ENCODE peak calls at places on chromosomes 1 and 21, in ten cellular contexts. P is transverse colon, C is H1, D is sigmoid colon, B is K562, S is GM12878, X is suprapubic skin, A is HepG2, J is esophagus muscularis mucosa, E is SK-N-SH. G is an unnamed sample. For H3K4me1, the result is how much of the 10 kb centered on the place peaks cover.

GRCh38 chr1:191714810-191715209 is 443.5 kb upstream of the RGS18 start:
- DNase-seq in S (no peak), P (no peak), X (no peak), A (no peak), E (no peak), B (no peak), C (no peak), D (no peak), J (no peak), G (no peak)

GRCh38 chr21:29148535-29148934 is 18.1 kb downstream of the MAP3K7CL start:
- DNase-seq in J (no peak), A (no peak), E (no peak), D (no peak), B (no peak), X (no peak), S (no peak), C (no peak), P (no peak), G (no peak)

GRCh38 chr1:169236880-169237279 is 130.4 kb downstream of the ATP1B1 start:
- DNase-seq in S (no peak), X (no peak), A (no peak), J (no peak), D (no peak), C (no peak), P (no peak), E (no peak), B (no peak), G (no peak)

GRCh38 chr1:115428676-115429075 is 90.6 kb upstream of the NGF start:
- DNase-seq in C (no peak), J (peak), S (no peak), D (no peak), A (no peak), B (no peak), X (no peak), P (no peak), E (no peak), G (no peak)

GRCh38 chr1:117860906-117861610 is 68.4 kb downstream of the GDAP2 start:
- DNase-seq in J (no peak), E (no peak), P (no peak), D (no peak), A (no peak), B (no peak), S (no peak), X (no peak), C (no peak), G (no peak)

GRCh38 chr1:180982424-180982823 is 40.2 kb downstream of the STX6 start:
- DNase-seq in P (no peak), J (no peak), D (no peak), B (no peak), E (no peak), C (no peak), S (no peak), A (no peak), X (no peak), G (no peak)

GRCh38 chr1:2840036-2840809 is 38.7 kb upstream of the TTC34 start:
- DNase-seq in D (no peak), S (no peak), J (no peak), X (no peak), B (peak), C (no peak), A (no peak), P (no peak), E (no peak), G (no peak)

GRCh38 chr1:198264271-198264670 is 107.5 kb downstream of the NEK7 start:
- DNase-seq in S (no peak), A (no peak), J (no peak), D (no peak), E (no peak), B (peak), C (no peak), P (no peak), X (no peak), G (no peak)

GRCh38 chr1:230749150-230749549 is 2.0 kb downstream of the CAPN9 start:
- DNase-seq in J (no peak), B (no peak), E (no peak), D (no peak), P (no peak), A (no peak), C (no peak), S (peak), X (no peak), G (no peak)

GRCh38 chr1:51792864-51793263 is 85.7 kb downstream of the NRDC start:
- DNase-seq in D (no peak), J (no peak), X (no peak), A (no peak), B (no peak), S (no peak), E (no peak), P (no peak), C (no peak), G (no peak)

GRCh38 chr1:25517476-25518394 is 25.7 kb upstream of the LDLRAP1 start:
- DNase-seq in J (no peak), D (no peak), C (no peak), E (no peak), S (no peak), A (no peak), B (peak), P (no peak), X (no peak), G (no peak)

GRCh38 chr1:116262995-116263385 is 110.1 kb upstream of the ATP1A1 start:
- DNase-seq in X (no peak), B (no peak), P (no peak), A (no peak), C (no peak), J (peak), D (no peak), E (no peak), S (no peak), G (no peak)

GRCh38 chr1:186620951-186621350 is 59.3 kb downstream of the PTGS2 start:
- DNase-seq in S (peak), E (no peak), A (no peak), D (no peak), B (no peak), P (no peak), X (no peak), J (no peak), C (no peak), G (no peak)

GRCh38 chr1:43821471-43821870 is 112.1 kb upstream of the ARTN start:
- DNase-seq in B (no peak), J (no peak), D (no peak), E (no peak), X (no peak), A (no peak), C (no peak), S (no peak), P (no peak), G (no peak)

GRCh38 chr1:43952731-43953350 is 6.1 kb downstream of the IPO13 start:
- DNase-seq in P (no peak), D (no peak), J (no peak), B (no peak), X (no peak), C (no peak), A (no peak), S (no peak), E (no peak), G (no peak)

DNA sequence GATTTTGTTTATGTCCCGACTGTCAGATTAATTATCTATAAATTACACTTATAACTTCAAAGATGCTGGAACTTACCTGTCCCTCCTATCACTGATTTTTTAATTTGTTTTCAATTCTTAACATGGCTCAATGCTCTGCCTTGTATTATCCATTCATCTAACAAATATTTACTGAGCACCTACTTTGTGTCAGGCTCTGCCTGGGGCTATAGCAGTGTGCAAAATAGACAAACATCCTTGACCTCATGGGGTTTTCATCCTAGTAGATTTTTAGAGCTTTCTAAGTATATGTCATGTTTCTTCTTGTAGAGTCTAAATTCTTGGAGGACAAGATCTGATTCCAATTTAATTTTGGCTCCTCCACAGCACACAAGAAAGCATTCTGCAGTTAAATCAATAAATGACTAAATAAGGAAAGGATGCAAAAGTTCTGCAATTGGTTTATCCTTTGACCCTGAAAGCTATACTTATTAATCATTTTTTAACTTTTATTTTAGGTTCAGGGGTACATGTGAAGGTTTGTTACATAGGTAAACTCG is 10.8 kb upstream of the SMYD2 start:
- DNase-seq in X (no peak), E (no peak), S (no peak), J (no peak), B (no peak), A (no peak), C (no peak), P (no peak), D (no peak), G (no peak)
- TF ChIP-seq EP300 in X (no peak), E (no peak), S (no peak), J (no peak), B (no peak), A (no peak), C (no peak), P (no peak), D (no peak), G (no peak)

DNA sequence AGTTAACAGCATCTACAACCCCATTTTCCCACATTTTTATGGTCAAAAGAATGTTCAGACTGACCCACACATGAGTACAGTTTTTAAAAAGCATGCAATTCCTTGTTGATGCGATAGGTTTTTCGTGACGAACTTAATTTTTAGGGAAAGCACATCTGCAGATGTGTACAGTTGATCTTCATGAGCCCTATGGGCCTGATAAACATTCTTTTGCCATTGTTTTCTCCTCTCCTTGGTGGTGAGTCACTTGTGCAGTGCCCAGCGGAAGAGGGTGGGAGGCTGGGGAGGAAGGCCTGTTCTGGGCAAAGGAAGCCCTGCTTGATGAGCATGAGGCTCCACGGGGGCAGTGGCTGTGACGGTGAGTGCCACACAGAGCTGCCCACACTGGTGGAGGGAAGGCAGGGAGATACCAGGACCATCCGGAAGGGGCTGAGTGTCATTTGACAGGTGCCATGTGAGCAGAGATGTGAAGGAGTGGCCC is 5.3 kb downstream of the ARF1 start:
- DNase-seq in E (no peak), C (no peak), J (no peak), X (no peak), S (no peak), P (peak), B (no peak), D (peak), A (no peak), G (no peak)
- H3K4me1 ChIP-seq in E (under half), C (under half), J (half or more), X (half or more), S (half or more), P (half or more), B (under half), D (half or more), A (half or more), G (half or more)

DNA sequence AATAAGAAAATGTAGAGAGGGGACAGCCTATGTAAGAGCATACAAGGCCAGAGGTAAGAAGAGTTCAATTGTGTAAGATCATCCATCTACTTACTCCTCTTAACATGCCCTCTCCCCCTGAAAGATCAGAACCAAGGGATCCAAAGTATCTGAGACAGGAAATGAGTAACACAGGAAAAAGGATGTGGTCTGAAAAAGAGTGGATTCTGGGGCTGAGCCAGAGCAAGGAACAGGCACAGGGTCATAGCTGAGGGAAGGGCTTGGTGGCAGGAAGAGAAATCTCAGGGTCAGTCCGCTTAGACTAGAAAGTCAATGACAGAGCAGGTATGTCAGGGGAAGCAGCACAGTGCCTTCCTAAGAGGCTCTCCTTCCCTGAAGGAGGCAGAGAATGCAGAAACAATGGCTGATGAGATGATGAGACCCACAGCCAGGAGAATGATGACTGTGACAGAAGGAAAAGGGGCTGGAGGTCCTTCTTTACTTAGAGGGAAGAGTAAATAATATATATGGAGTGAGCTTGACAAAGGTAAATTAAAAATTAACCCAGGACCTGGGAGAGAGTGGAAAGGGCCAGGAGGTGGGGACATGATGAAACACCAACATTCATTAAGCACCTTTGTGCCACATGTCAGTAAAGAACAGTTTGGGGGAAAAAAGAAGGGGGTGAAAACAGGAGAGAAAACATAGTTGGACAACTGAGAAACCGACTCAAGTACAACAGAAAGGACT is 26.2 kb upstream of the A3GALT2 start:
- DNase-seq in A (peak), D (peak), X (no peak), S (no peak), J (no peak), P (peak), E (no peak), B (peak), C (no peak), G (peak)
- TF ChIP-seq POLR2AphosphoS5 in A (peak), D (peak), X (peak), S (no peak), J (peak), P (peak), E (peak), B (peak), C (no peak), G (peak)

GRCh38 chr1:212858055-212858460 is at the start of gene FLVCR1:
- DNase-seq in B (peak), P (peak), X (peak), C (peak), J (peak), E (peak), D (peak), A (peak), S (peak), G (peak)

GRCh38 chr1:212856755-212857154 is 1.3 kb upstream of the FLVCR1 start:
- DNase-seq in X (no peak), C (no peak), J (no peak), D (no peak), S (no peak), A (no peak), P (no peak), B (no peak), E (no peak), G (no peak)

GRCh38 chr1:212860713-212861581 is 2.9 kb downstream of the FLVCR1 start:
- DNase-seq in P (no peak), D (no peak), S (no peak), E (no peak), J (no peak), C (no peak), B (peak), X (no peak), A (no peak), G (no peak)

GRCh38 chr1:212862111-212862690 is 4.1 kb downstream of the FLVCR1 start:
- DNase-seq in C (no peak), X (no peak), P (no peak), B (no peak), D (no peak), A (no peak), S (no peak), E (no peak), J (no peak), G (no peak)

DNA sequence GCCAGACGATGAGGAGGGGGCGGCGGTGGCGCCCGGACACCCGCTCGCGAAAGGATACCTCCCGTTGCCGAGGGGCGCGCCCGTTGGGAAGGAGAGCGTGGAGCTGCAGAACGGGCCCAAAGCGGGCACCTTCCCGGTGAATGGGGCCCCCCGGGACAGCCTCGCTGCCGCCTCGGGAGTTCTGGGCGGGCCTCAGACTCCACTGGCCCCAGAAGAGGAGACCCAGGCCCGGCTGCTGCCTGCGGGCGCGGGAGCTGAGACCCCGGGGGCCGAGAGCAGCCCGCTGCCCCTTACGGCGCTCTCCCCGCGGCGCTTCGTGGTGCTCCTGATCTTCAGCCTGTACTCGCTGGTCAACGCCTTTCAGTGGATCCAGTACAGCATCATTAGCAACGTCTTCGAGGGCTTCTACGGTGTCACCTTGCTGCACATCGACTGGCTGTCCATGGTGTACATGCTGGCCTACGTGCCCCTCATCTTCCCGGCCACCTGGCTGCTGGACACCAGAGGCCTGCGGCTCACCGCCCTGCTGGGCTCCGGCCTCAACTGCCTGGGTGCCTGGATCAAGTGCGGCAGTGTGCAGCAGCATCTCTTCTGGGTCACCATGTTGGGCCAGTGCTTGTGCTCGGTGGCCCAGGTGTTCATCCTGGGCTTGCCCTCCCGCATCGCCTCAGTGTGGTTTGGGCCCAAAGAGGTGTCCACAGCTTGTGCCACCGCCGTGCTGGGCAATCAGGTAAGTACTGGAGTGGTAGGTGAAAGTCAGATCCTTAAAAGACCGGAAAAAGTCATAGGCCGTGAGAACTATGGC is 588 bp downstream of the FLVCR1 start:
- DNase-seq in D (peak), E (no peak), B (peak), P (peak), S (no peak), X (no peak), J (no peak), A (peak), C (no peak), G (peak)
- TF ChIP-seq EP300 in D (no peak), E (no peak), B (no peak), P (no peak), S (no peak), X (no peak), J (no peak), A (no peak), C (no peak), G (no peak)

DNA sequence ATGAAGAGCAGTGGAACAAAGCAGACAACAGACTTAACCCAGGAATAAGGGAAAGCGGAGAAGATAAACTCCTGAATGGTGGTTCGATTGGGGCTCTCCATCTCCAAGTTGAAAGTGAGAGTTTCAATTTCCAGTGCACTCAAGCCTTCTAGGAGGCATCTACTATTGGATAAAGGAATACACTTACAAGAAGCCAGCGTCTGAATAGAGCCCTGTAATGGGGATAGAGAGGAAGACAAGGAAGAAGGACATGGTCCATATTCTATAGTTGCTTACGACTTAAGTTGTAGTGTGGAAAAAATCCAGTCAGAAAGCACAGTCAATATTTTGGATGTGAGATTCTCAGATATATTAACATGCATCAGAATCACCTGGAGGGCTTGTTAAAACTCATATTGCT is at the start of gene OR6K2:
- DNase-seq in P (no peak), E (no peak), C (no peak), J (no peak), A (no peak), D (no peak), B (no peak), S (no peak), X (no peak), G (no peak)
- H3K4me1 ChIP-seq in P (under half), E (under half), C (under half), J (under half), A (under half), D (under half), B (under half), S (under half), X (under half), G (under half)

DNA sequence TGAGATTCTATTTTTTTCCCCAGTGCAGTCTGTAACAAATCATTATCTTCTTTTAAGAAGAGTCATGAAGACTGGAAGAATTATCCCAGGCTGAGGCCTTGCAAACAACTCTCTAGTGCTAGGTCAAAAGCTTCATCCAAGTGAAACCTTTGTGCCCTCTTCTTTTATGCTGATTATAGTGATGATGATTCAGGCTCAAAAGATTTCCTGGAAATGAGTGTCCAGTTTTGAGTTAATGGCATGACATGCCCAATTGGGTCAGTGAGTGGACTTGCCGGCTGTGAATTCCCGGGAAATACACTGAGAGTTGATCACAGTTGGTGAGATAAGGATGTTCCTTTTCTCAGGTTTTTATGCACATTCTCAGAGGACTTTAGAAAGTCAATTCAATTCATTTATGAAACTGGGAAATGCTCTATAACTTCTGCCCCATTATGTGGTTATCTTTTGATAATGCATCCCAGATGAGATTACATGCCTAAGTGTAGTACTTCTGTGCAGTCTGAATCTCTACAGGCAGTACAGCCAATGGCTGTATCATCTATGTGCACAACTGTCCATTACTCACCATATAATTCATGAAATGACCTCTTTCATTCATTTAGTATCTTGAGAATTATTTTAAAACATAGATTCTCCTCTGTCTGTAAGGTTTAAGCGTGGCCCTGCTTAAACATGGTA is 66.2 kb downstream of the S1PR1 start:
- DNase-seq in C (no peak), J (no peak), X (no peak), A (no peak), P (no peak), B (no peak), D (no peak), S (no peak), E (peak), G (no peak)
- TF ChIP-seq POLR2AphosphoS5 in C (no peak), J (no peak), X (no peak), A (no peak), P (no peak), B (no peak), D (no peak), S (no peak), E (no peak), G (no peak)

GRCh38 chr1:10978719-10979118 is 33.7 kb upstream of the TARDBP start:
- DNase-seq in E (no peak), B (no peak), A (no peak), D (no peak), J (no peak), X (no peak), P (no peak), C (no peak), S (no peak), G (no peak)

GRCh38 chr1:10979483-10979920 is 33.0 kb upstream of the TARDBP start:
- DNase-seq in X (peak), A (peak), J (no peak), P (peak), S (no peak), E (no peak), D (peak), B (no peak), C (no peak), G (no peak)

GRCh38 chr1:10973956-10974881 is 38.2 kb upstream of the TARDBP start:
- DNase-seq in D (no peak), S (no peak), B (no peak), E (no peak), A (no peak), J (no peak), P (no peak), C (no peak), X (no peak), G (no peak)

GRCh38 chr1:10973552-10973951 is 38.9 kb upstream of the TARDBP start:
- DNase-seq in P (no peak), B (no peak), C (no peak), X (no peak), A (no peak), D (peak), J (no peak), S (no peak), E (no peak), G (peak)

GRCh38 chr1:10975567-10976326 is 36.7 kb upstream of the TARDBP start:
- DNase-seq in B (no peak), C (no peak), S (no peak), E (peak), A (peak), D (peak), J (no peak), P (peak), X (peak), G (peak)
- TF ChIP-seq EP300 in B (no peak), C (no peak), S (no peak), E (no peak), A (no peak), D (no peak), J (no peak), P (no peak), X (no peak), G (no peak)